ENCODE peak calls at places on chromosomes 16 and 17, in five cellular contexts. M, D, C, Q and F are unnamed samples.

GRCh38 chr16:83971165-83972130 is 3.4 kb downstream of the NECAB2 start:
- DNase-seq in M (no peak), D (no peak), C (no peak), Q (no peak), F (no peak)

GRCh38 chr16:85750021-85750826 is 672 bp downstream of the C16orf74 start:
- DNase-seq in M (peak; percentile 27), D (no peak), C (peak; percentile 30), Q (no peak), F (no peak)

GRCh38 chr17:42920106-42920900 is 19.7 kb downstream of the G6PC1 start:
- DNase-seq in M (no peak), D (no peak), C (no peak), Q (no peak), F (no peak)

GRCh38 chr16:11613381-11614303 is 26.9 kb upstream of the LITAF start:
- DNase-seq in M (peak; percentile 83), D (no peak), C (no peak), Q (no peak), F (no peak)

GRCh38 chr17:74746922-74747321 is 1.5 kb upstream of the NHERF1 start:
- DNase-seq in M (peak; percentile 39), D (no peak), C (peak; percentile 31), Q (no peak), F (no peak)

GRCh38 chr16:69127966-69128510 is 4.3 kb downstream of the CHTF8 start:
- DNase-seq in M (no peak), D (no peak), C (no peak), Q (no peak), F (no peak)

GRCh38 chr16:74698220-74698619 is 2.4 kb downstream of the MLKL start:
- DNase-seq in M (no peak), D (no peak), C (no peak), Q (no peak), F (no peak)

GRCh38 chr17:41518789-41519449 is at the start of gene KRT15:
- DNase-seq in M (no peak), D (no peak), C (no peak), Q (no peak), F (no peak)

GRCh38 chr17:12765544-12765943 is 23.8 kb upstream of the ARHGAP44 start:
- DNase-seq in M (no peak), D (no peak), C (no peak), Q (peak; percentile 34), F (no peak)

GRCh38 chr16:2339521-2340484 is 725 bp downstream of the ABCA3 start:
- DNase-seq in M (no peak), D (peak; percentile 34), C (peak; percentile 64), Q (no peak), F (no peak)

GRCh38 chr17:42886283-42887176 is 14.1 kb upstream of the G6PC1 start:
- DNase-seq in M (peak; percentile 35), D (no peak), C (no peak), Q (no peak), F (no peak)

GRCh38 chr16:71927383-71927782 is 32.1 kb downstream of the IST1 start:
- DNase-seq in M (no peak), D (no peak), C (no peak), Q (peak; percentile 68), F (peak; percentile 42)

GRCh38 chr17:47013341-47013740 is 34.3 kb upstream of the RPRML start:
- DNase-seq in M (no peak), D (no peak), C (no peak), Q (no peak), F (no peak)

GRCh38 chr16:53058441-53058840 is 3.6 kb downstream of the CHD9 start:
- DNase-seq in M (no peak), D (no peak), C (no peak), Q (no peak), F (no peak)

GRCh38 chr17:17367931-17368330 is 64.8 kb downstream of the NT5M start:
- DNase-seq in M (no peak), D (no peak), C (no peak), Q (no peak), F (no peak)

GRCh38 chr17:79546386-79546785 is 64.5 kb downstream of the RBFOX3 start:
- DNase-seq in M (no peak), D (no peak), C (no peak), Q (no peak), F (no peak)

GRCh38 chr17:6437466-6437865 is 2.5 kb upstream of the AIPL1 start:
- DNase-seq in M (no peak), D (no peak), C (no peak), Q (no peak), F (no peak)

GRCh38 chr17:74165811-74166365 is 37.6 kb upstream of the RPL38 start:
- DNase-seq in M (no peak), D (no peak), C (no peak), Q (no peak), F (no peak)

GRCh38 chr16:28534542-28535373 is 4.0 kb downstream of the NUPR1 start:
- DNase-seq in M (peak; percentile 80), D (no peak), C (no peak), Q (no peak), F (no peak)

GRCh38 chr17:28892024-28892423 is 5.5 kb downstream of the FLOT2 start:
- DNase-seq in M (no peak), D (no peak), C (no peak), Q (no peak), F (no peak)

GRCh38 chr16:29807426-29808218 is 1.3 kb downstream of the MAZ start:
- DNase-seq in M (peak; percentile 82), D (peak; percentile 81), C (peak; percentile 88), Q (peak; percentile 67), F (peak; percentile 82)

GRCh38 chr17:4881761-4882555 is 17.4 kb upstream of the C17orf107 start:
- DNase-seq in M (no peak), D (peak; percentile 62), C (peak; percentile 76), Q (no peak), F (no peak)

GRCh38 chr16:73047536-73048291 is at the start of gene ZFHX3:
- DNase-seq in M (no peak), D (peak; percentile 14), C (no peak), Q (no peak), F (no peak)

GRCh38 chr17:43608313-43608712 is 53.4 kb downstream of the MEOX1 start:
- DNase-seq in M (no peak), D (no peak), C (no peak), Q (no peak), F (no peak)

GRCh38 chr16:48441863-48442279 is 56.7 kb upstream of the SIAH1 start:
- DNase-seq in M (no peak), D (no peak), C (no peak), Q (no peak), F (no peak)

GRCh38 chr16:80806957-80807356 is 2.6 kb upstream of the CDYL2 start:
- DNase-seq in M (no peak), D (peak; percentile 42), C (no peak), Q (peak; percentile 60), F (no peak)